ENCODE peak calls at places on chromosomes 1 and 21, in six cellular contexts. B, Q, P, A, Y and K are unnamed samples.

GRCh38 chr1:10691740-10692125 is 104.7 kb downstream of the CASZ1 start:
- DNase-seq in B (no peak), Q (no peak), P (no peak), A (peak), Y (no peak), K (no peak)

GRCh38 chr1:204172404-204173049 is 6.4 kb upstream of the REN start:
- DNase-seq in B (no peak), Q (peak), P (no peak), A (no peak), Y (no peak), K (no peak)

GRCh38 chr1:171663854-171664550 is 11.5 kb upstream of the MYOC start:
- DNase-seq in B (no peak), Q (no peak), P (no peak), A (no peak), Y (no peak), K (peak)

GRCh38 chr1:221294244-221294643 is 415.0 kb downstream of the HLX start:
- DNase-seq in B (no peak), Q (peak), P (no peak), A (peak), Y (no peak), K (peak)

GRCh38 chr1:194045416-194045815 is 859.0 kb upstream of the B3GALT2 start:
- DNase-seq in B (no peak), Q (no peak), P (no peak), A (no peak), Y (no peak), K (peak)

GRCh38 chr21:33491373-33492102 is at the start of gene DNAJC28:
- DNase-seq in B (peak), Q (peak), P (peak), A (peak), Y (peak), K (peak)

GRCh38 chr1:15295676-15296075 is 48.7 kb downstream of the FHAD1 start:
- DNase-seq in B (no peak), Q (no peak), P (no peak), A (no peak), Y (no peak), K (no peak)

GRCh38 chr1:153277852-153278251 is 18.4 kb downstream of the LORICRIN start:
- DNase-seq in B (no peak), Q (no peak), P (no peak), A (no peak), Y (peak), K (no peak)

GRCh38 chr1:70319750-70320149 is 34.8 kb downstream of the ANKRD13C start:
- DNase-seq in B (no peak), Q (peak), P (no peak), A (no peak), Y (peak), K (peak)

GRCh38 chr1:12618661-12619395 is 818 bp upstream of the DHRS3 start:
- DNase-seq in B (peak), Q (peak), P (peak), A (peak), Y (no peak), K (peak)

GRCh38 chr1:38475624-38476005 is 384.0 kb downstream of the RRAGC start:
- DNase-seq in B (no peak), Q (no peak), P (no peak), A (no peak), Y (no peak), K (no peak)

GRCh38 chr21:39754811-39755210 is 9.8 kb downstream of the IGSF5 start:
- DNase-seq in B (no peak), Q (no peak), P (no peak), A (no peak), Y (no peak), K (no peak)

GRCh38 chr1:23664837-23665795 is 26.5 kb upstream of the RPL11 start:
- DNase-seq in B (peak), Q (peak), P (no peak), A (no peak), Y (no peak), K (peak)

GRCh38 chr1:153506831-153507413 is 28.9 kb downstream of the S100A6 start:
- DNase-seq in B (peak), Q (peak), P (no peak), A (peak), Y (no peak), K (peak)

GRCh38 chr1:223012176-223012788 is 130.8 kb downstream of the TLR5 start:
- DNase-seq in B (no peak), Q (no peak), P (no peak), A (no peak), Y (no peak), K (no peak)

GRCh38 chr1:156551866-156552265 is 20.5 kb downstream of the IQGAP3 start:
- DNase-seq in B (no peak), Q (no peak), P (no peak), A (no peak), Y (peak), K (peak)

GRCh38 chr1:41359211-41360073 is 1.8 kb upstream of the FOXO6 start:
- DNase-seq in B (peak), Q (no peak), P (peak), A (no peak), Y (no peak), K (no peak)

GRCh38 chr1:38102576-38102975 is 56.0 kb upstream of the POU3F1 start:
- DNase-seq in B (no peak), Q (no peak), P (no peak), A (no peak), Y (no peak), K (no peak)

GRCh38 chr1:201028473-201028889 is 5.0 kb upstream of the KIF21B start:
- DNase-seq in B (peak), Q (no peak), P (no peak), A (no peak), Y (no peak), K (no peak)

GRCh38 chr1:63073530-63074306 is 248.6 kb upstream of the FOXD3 start:
- DNase-seq in B (no peak), Q (no peak), P (no peak), A (peak), Y (no peak), K (peak)

GRCh38 chr1:33081554-33082305 is 777 bp downstream of the AZIN2 start:
- DNase-seq in B (no peak), Q (no peak), P (peak), A (peak), Y (no peak), K (no peak)

GRCh38 chr1:14668448-14669029 is 70.1 kb downstream of the KAZN start:
- DNase-seq in B (no peak), Q (no peak), P (no peak), A (no peak), Y (no peak), K (no peak)

GRCh38 chr21:38712076-38712475 is 93.7 kb upstream of the ETS2 start:
- DNase-seq in B (peak), Q (peak), P (no peak), A (peak), Y (peak), K (peak)

GRCh38 chr1:64686828-64687724 is 57.8 kb upstream of the RAVER2 start:
- DNase-seq in B (peak), Q (peak), P (no peak), A (peak), Y (peak), K (peak)

GRCh38 chr1:226730826-226731225 is 8.3 kb downstream of the ITPKB start:
- DNase-seq in B (no peak), Q (no peak), P (no peak), A (no peak), Y (no peak), K (no peak)

GRCh38 chr1:4081806-4082645 is 182.0 kb upstream of the C1orf174 start:
- DNase-seq in B (no peak), Q (no peak), P (no peak), A (no peak), Y (no peak), K (no peak)

GRCh38 chr1:64515427-64515826 is 45.5 kb downstream of the CACHD1 start:
- DNase-seq in B (peak), Q (peak), P (no peak), A (peak), Y (no peak), K (peak)

GRCh38 chr1:204438628-204439027 is 27.0 kb upstream of the PPP1R15B start:
- DNase-seq in B (peak), Q (peak), P (no peak), A (peak), Y (no peak), K (peak)

DNA sequence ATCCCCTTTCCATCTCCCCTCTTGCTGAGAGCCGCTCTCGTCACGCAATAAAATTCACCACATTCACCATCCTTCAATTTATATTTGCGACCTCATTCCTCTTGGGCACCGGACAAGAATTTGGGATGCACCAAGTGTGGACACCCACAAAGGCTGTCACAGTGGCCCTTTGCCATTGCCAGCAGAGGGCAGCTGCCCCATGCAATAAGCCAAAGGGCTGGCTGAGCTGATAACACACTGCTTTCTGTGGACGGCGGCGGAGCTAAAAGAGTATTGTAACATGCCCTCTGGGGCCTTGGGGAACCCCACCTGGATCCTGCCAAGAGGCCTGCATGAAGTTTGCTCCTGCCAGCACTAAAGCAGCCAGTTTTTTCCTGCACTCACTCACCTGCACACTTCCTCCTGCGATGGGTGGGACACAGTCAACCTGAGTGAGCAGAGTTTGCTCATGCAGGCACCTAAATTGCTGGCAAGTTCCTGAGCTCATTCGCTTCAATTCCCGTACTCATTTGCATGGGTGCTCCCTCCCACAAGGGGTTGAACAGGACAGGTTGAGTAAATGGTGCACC is 792.3 kb upstream of the ADAMTS5 start:
- DNase-seq in B (no peak), Q (no peak), P (no peak), A (peak), Y (no peak), K (peak)
- TF ChIP-seq CTCF in B (no peak), Q (peak), P (peak), A (peak), Y (no peak), K (peak)

GRCh38 chr1:8293141-8293540 is 24.8 kb upstream of the SLC45A1 start:
- DNase-seq in B (no peak), Q (no peak), P (no peak), A (peak), Y (no peak), K (no peak)

GRCh38 chr1:8293641-8294169 is 24.2 kb upstream of the SLC45A1 start:
- DNase-seq in B (no peak), Q (no peak), P (no peak), A (no peak), Y (no peak), K (no peak)

GRCh38 chr1:8299963-8300362 is 18.0 kb upstream of the SLC45A1 start:
- DNase-seq in B (no peak), Q (no peak), P (no peak), A (no peak), Y (no peak), K (no peak)

GRCh38 chr1:8297245-8297644 is 20.7 kb upstream of the SLC45A1 start:
- DNase-seq in B (no peak), Q (no peak), P (no peak), A (no peak), Y (no peak), K (no peak)

GRCh38 chr1:8294170-8294697 is 23.7 kb upstream of the SLC45A1 start:
- DNase-seq in B (no peak), Q (peak), P (no peak), A (no peak), Y (no peak), K (no peak)
- H3K4me3 ChIP-seq in B (no peak), Q (no peak), P (no peak), A (no peak), Y (no peak), K (no peak)

DNA sequence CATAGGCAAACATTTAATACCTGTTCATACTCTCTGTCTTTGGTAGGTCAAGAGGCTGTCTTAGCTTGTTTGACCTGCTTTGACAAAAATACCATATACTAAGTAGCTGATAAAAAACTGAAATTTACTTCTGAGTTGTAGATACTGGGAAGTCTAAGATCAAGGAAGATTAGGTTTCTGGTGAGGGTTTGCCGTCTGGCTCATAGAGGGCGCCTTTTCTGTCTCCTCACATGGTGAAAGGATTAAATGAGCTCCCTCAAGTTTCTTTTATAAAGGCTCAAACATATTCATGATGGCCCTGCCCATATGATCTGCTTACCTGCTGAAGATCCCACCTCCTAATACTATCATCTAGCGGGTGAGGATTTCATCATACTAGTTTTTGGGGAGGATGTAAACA is 1076.1 kb upstream of the NCAM2 start:
- DNase-seq in B (no peak), Q (no peak), P (no peak), A (no peak), Y (no peak), K (no peak)
- TF ChIP-seq CTCF in B (no peak), Q (no peak), P (no peak), A (no peak), Y (no peak), K (no peak)

GRCh38 chr21:46285761-46286667 is at the start of gene YBEY:
- DNase-seq in B (peak), Q (peak), P (peak), A (peak), Y (peak), K (peak)

GRCh38 chr21:46286668-46286982 is 483 bp downstream of the YBEY start:
- DNase-seq in B (no peak), Q (peak), P (no peak), A (no peak), Y (no peak), K (no peak)

GRCh38 chr21:46285206-46285661 is at the start of gene MCM3AP:
- DNase-seq in B (no peak), Q (no peak), P (no peak), A (no peak), Y (no peak), K (no peak)

GRCh38 chr21:46289655-46290178 is 3.6 kb downstream of the YBEY start:
- DNase-seq in B (no peak), Q (no peak), P (no peak), A (no peak), Y (no peak), K (no peak)

DNA sequence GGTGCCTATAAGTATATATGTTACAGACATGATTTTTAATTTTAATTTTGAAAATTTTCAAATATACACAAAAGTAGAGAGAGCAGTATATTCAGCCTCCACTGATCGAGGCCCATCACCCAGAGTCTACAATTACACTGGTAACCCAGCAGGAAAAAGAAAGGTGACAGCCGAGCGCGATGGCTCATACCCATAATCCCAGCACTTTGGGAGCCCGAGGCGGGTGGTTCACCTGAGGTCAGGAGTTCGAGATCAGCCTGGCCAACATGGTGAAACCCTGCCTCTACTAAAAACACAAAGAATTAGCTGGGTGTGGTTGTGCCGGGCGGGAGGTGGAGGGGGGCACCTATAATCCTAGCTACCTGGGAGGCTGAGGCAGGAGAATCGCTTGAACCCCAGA is 1.4 kb downstream of the YBEY start:
- DNase-seq in B (no peak), Q (no peak), P (no peak), A (no peak), Y (no peak), K (no peak)
- H3K4me3 ChIP-seq in B (no peak), Q (peak), P (no peak), A (no peak), Y (peak), K (peak)

GRCh38 chr1:22024485-22025367 is 23.3 kb downstream of the CELA3A start:
- DNase-seq in B (peak), Q (peak), P (peak), A (peak), Y (no peak), K (peak)
- TF ChIP-seq CTCF in B (no peak), Q (no peak), P (no peak), A (peak), Y (no peak), K (no peak)

DNA sequence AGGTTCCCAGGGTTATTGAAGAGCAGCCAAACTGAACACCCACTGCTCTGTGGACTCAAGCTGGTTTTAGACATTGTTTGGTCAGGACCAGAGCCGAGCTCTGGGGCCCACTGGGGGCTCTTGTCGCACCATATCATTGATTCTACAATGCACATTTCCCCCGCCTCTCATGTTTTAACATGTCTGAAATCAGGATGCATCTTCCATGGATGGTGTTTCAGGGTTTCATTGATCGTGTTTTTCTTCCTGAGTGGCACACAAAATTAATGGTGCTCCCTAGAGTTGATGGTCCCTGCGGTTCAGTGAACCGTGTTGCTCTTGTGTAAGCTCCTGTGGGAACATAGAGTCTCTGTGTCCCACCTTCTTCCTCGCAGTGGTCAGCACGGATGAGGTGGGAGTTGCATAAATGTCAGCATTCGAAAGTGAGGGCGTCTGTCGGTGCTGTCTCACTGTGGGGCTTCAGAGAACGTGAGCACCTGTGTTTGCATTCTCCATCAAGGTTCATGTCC is 38.3 kb downstream of the GALNT2 start:
- DNase-seq in B (no peak), Q (no peak), P (no peak), A (no peak), Y (no peak), K (no peak)
- H3K4me3 ChIP-seq in B (no peak), Q (peak), P (peak), A (no peak), Y (peak), K (no peak)

DNA sequence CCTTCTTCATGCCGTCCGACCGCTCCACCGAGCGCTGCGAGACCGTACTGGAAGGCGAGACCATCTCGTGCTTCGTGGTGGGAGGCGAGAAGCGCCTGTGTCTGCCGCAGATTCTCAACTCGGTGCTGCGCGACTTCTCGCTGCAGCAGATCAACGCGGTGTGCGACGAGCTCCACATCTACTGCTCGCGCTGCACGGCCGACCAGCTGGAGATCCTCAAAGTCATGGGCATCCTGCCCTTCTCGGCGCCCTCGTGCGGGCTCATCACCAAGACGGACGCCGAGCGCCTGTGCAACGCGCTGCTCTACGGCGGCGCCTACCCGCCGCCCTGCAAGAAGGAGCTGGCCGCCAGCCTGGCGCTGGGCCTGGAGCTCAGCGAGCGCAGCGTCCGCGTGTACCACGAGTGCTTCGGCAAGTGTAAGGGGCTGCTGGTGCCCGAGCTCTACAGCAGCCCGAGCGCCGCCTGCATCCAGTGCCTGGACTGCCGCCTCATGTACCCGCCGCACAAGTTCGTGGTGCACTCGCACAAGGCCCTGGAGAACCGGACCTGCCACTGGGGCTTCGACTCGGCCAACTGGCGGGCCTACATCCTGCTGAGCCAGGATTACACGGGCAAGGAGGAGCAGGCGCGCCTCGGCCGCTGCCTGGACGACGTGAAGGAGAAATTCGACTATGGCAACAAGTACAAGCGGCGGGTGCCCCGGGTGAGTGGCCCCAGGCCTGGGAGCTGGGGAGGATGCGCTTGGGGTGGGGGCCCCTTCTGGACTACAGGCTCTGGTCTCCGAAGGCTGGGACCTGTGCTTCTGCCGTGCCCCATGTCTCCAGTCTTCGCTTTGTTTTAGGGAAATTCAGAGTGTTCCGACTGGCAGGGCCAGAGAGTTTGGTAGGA is 1.2 kb downstream of the SKI start:
- DNase-seq in B (peak), Q (peak), P (peak), A (peak), Y (no peak), K (peak)
- TF ChIP-seq CTCF in B (no peak), Q (no peak), P (peak), A (no peak), Y (no peak), K (no peak)

GRCh38 chr1:211639500-211640361 is 35.7 kb downstream of the NEK2 start:
- DNase-seq in B (peak), Q (peak), P (no peak), A (peak), Y (no peak), K (peak)
- H3K4me3 ChIP-seq in B (no peak), Q (no peak), P (no peak), A (no peak), Y (peak), K (no peak)